ENCODE peak calls at places on chromosomes 7 and 10, in seven cellular contexts. A is trophoblast cell, S is left lung, I is thoracic aorta, P is tibial artery, M is OCI-LY7, Y is brain microvascular endothelial cell. H is an unnamed sample.

GRCh38 chr10:2097937-2098336 is 360.6 kb upstream of the ADARB2 start:
- DNase-seq in A (no peak), S (no peak), I (no peak), P (no peak), M (no peak), Y (no peak), H (no peak)

GRCh38 chr10:113159563-113159962 is 209.5 kb downstream of the TCF7L2 start:
- DNase-seq in A (no peak), S (no peak), I (no peak), P (no peak), M (no peak), Y (no peak), H (no peak)

GRCh38 chr7:70700055-70700934 is 431.6 kb upstream of the GALNT17 start:
- DNase-seq in A (no peak), S (no peak), I (no peak), P (no peak), M (peak; percentile 65), Y (no peak), H (no peak)

GRCh38 chr10:76779821-76780281 is 857.8 kb downstream of the KCNMA1 start:
- DNase-seq in A (no peak), S (no peak), I (no peak), P (no peak), M (no peak), Y (no peak), H (no peak)

GRCh38 chr7:80885774-80886173 is 33.1 kb downstream of the SEMA3C start:
- DNase-seq in A (no peak), S (no peak), I (no peak), P (no peak), M (no peak), Y (no peak), H (no peak)

GRCh38 chr7:577971-578370 is 58.3 kb upstream of the PDGFA start:
- DNase-seq in A (no peak), S (no peak), I (no peak), P (no peak), M (no peak), Y (no peak), H (no peak)

GRCh38 chr10:69527961-69528360 is 45.3 kb downstream of the NEUROG3 start:
- DNase-seq in A (no peak), S (no peak), I (no peak), P (no peak), M (no peak), Y (no peak), H (no peak)

GRCh38 chr7:151348970-151349369 is 7.4 kb downstream of the NUB1 start:
- DNase-seq in A (no peak), S (no peak), I (no peak), P (no peak), M (peak; percentile 29), Y (no peak), H (no peak)

GRCh38 chr7:40346554-40346953 is 211.7 kb downstream of the SUGCT start:
- DNase-seq in A (no peak), S (no peak), I (no peak), P (no peak), M (no peak), Y (no peak), H (no peak)

GRCh38 chr10:50565301-50566083 is 58.3 kb downstream of the SGMS1 start:
- DNase-seq in A (no peak), S (no peak), I (no peak), P (no peak), M (no peak), Y (no peak), H (no peak)

GRCh38 chr7:123677316-123677715 is 21.6 kb downstream of the LMOD2 start:
- DNase-seq in A (no peak), S (no peak), I (no peak), P (no peak), M (no peak), Y (no peak), H (no peak)

GRCh38 chr7:118327179-118327578 is 102.7 kb downstream of the ANKRD7 start:
- DNase-seq in A (no peak), S (no peak), I (no peak), P (no peak), M (no peak), Y (no peak), H (peak; percentile 3)

GRCh38 chr7:102080371-102081243 is 206.1 kb upstream of the SH2B2 start:
- DNase-seq in A (no peak), S (no peak), I (no peak), P (no peak), M (no peak), Y (no peak), H (no peak)

GRCh38 chr7:29243777-29244655 is 49.4 kb downstream of the CHN2 start:
- DNase-seq in A (peak; percentile 93), S (no peak), I (no peak), P (no peak), M (peak; percentile 9), Y (no peak), H (peak; percentile 7)

GRCh38 chr7:127702938-127703337 is 50.9 kb downstream of the SND1 start:
- DNase-seq in A (no peak), S (no peak), I (no peak), P (no peak), M (no peak), Y (no peak), H (no peak)

GRCh38 chr10:13091816-13092215 is 8.1 kb upstream of the OPTN start:
- DNase-seq in A (no peak), S (no peak), I (no peak), P (no peak), M (no peak), Y (no peak), H (no peak)

GRCh38 chr7:71727347-71727746 is 595.4 kb downstream of the GALNT17 start:
- DNase-seq in A (no peak), S (no peak), I (no peak), P (no peak), M (no peak), Y (no peak), H (no peak)

GRCh38 chr7:91880413-91881241 is at the start of gene MTERF1:
- DNase-seq in A (peak; percentile 97), S (peak; percentile 93), I (peak; percentile 71), P (peak; percentile 89), M (peak; percentile 95), Y (peak; percentile 88), H (peak; percentile 77)

GRCh38 chr10:73915206-73915851 is 4.4 kb downstream of the PLAU start:
- DNase-seq in A (peak; percentile 22), S (no peak), I (no peak), P (no peak), M (no peak), Y (no peak), H (peak; percentile 36)

GRCh38 chr7:140398821-140399220 is 491 bp upstream of the SLC37A3 start:
- DNase-seq in A (no peak), S (no peak), I (no peak), P (no peak), M (no peak), Y (no peak), H (no peak)

GRCh38 chr7:125773113-125773800 is 843.6 kb upstream of the POT1 start:
- DNase-seq in A (no peak), S (no peak), I (no peak), P (no peak), M (no peak), Y (no peak), H (no peak)

GRCh38 chr10:43931308-43931930 is 282.7 kb upstream of the ZNF32 start:
- DNase-seq in A (peak; percentile 69), S (no peak), I (no peak), P (no peak), M (no peak), Y (peak; percentile 64), H (no peak)

GRCh38 chr7:151776446-151776845 is 100.5 kb downstream of the PRKAG2 start:
- DNase-seq in A (no peak), S (no peak), I (no peak), P (no peak), M (no peak), Y (no peak), H (no peak)

GRCh38 chr7:80054356-80054755 is 80.3 kb upstream of the GNAI1 start:
- DNase-seq in A (no peak), S (no peak), I (no peak), P (no peak), M (no peak), Y (no peak), H (peak; percentile 58)

GRCh38 chr7:31464601-31465000 is 49.3 kb upstream of the ITPRID1 start:
- DNase-seq in A (peak; percentile 19), S (no peak), I (no peak), P (no peak), M (no peak), Y (no peak), H (peak; percentile 95)

GRCh38 chr7:25926009-25926408 is 226.0 kb upstream of the NFE2L3 start:
- DNase-seq in A (peak; percentile 36), S (peak; percentile 50), I (no peak), P (no peak), M (no peak), Y (no peak), H (peak; percentile 97)

GRCh38 chr7:29878081-29878688 is 71.9 kb downstream of the WIPF3 start:
- DNase-seq in A (peak; percentile 66), S (no peak), I (no peak), P (peak; percentile 54), M (peak; percentile 55), Y (peak; percentile 68), H (peak; percentile 57)

DNA sequence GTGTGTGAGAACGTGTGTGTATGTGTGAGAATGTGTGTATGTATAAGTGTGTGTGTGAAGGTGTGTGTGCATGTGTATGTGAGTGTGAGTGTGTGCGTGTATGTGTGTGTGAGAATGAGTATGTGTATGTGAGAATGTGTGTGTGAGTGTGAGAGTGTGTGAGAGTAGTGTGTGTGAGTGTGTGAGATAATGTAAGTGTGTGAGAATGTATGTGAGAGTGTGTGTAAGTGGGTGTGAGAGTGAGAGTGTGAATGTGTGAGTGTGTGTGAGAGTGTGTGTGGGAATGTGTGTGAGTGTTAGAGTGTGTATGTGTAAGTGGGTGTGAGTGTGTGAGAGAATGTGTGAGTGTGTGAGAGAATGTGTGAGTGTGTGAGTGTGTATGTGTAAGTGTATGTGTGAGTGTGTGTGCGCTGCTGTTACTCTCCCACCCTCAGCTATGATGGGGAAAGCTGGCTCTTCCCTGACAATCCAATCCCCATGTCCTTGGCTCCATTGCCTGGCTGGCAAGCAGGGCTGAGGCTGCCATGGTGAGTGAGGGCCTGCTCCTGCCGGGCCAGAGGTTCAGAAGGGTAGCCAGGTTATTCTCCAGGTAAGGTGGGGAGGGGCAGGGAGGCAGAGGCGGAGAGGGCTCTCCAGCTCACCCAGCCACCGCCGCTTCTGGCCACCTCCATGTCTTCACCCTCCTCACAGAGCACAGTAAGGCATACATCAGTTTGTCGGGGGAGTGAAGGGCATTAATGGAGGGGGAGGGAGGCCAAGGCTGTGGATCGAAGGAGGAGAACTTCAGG is 72.6 kb upstream of the PCBD1 start:
- DNase-seq in A (no peak), S (no peak), I (no peak), P (no peak), M (no peak), Y (no peak), H (no peak)
- H3K4me3 ChIP-seq in A (no peak overlapping the region), S (no peak overlapping the region), I (no peak overlapping the region), P (no peak overlapping the region), M (no peak overlapping the region), Y (no peak overlapping the region), H (no peak overlapping the region)

GRCh38 chr10:99522511-99523250 is 10.1 kb upstream of the NKX2-3 start:
- DNase-seq in A (no peak), S (no peak), I (no peak), P (no peak), M (no peak), Y (no peak), H (no peak)
- H3K4me3 ChIP-seq in A (no peak overlapping the region), S (no peak overlapping the region), I (no peak overlapping the region), P (no peak overlapping the region), M (no peak overlapping the region), Y (no peak overlapping the region), H (no peak overlapping the region)

GRCh38 chr10:97179731-97180366 is 5.9 kb downstream of the SLIT1 start:
- DNase-seq in A (no peak), S (no peak), I (no peak), P (no peak), M (no peak), Y (no peak), H (no peak)
- H3K4me3 ChIP-seq in A (no peak overlapping the region), S (no peak overlapping the region), I (peak overlapping the region; percentile 5), P (no peak overlapping the region), M (no peak overlapping the region), Y (no peak overlapping the region), H (no peak overlapping the region)

GRCh38 chr10:16509996-16510395 is 11.7 kb downstream of the C1QL3 start:
- DNase-seq in A (peak; percentile 58), S (no peak), I (no peak), P (no peak), M (no peak), Y (peak; percentile 40), H (peak; percentile 28)
- H3K4me3 ChIP-seq in A (no peak overlapping the region), S (no peak overlapping the region), I (no peak overlapping the region), P (no peak overlapping the region), M (no peak overlapping the region), Y (no peak overlapping the region), H (no peak overlapping the region)